ENCODE peak calls at places on chromosomes 4 and X, in ten cellular contexts. One of them, this sample, is unnamed.

GRCh38 chrX:124217289-124218251 is 114.9 kb upstream of the TEX13D start:
- DNase-seq in endodermal cell: peak; percentile 63
- DNase-seq in uterus: no peak
- DNase-seq in Caco-2: no peak
- DNase-seq in fibroblast of villous mesenchyme: no peak
- DNase-seq in B cell: peak; percentile 42
- DNase-seq in Calu3: no peak
- DNase-seq in WTC11: no peak
- DNase-seq in MCF 10A: no peak
- DNase-seq in nephron progenitor cell: peak; percentile 18
- DNase-seq in this sample: peak; percentile 5

GRCh38 chr4:101393256-101393655 is 45.9 kb upstream of the PPP3CA start:
- DNase-seq in MCF 10A: peak; percentile 85
- DNase-seq in Calu3: peak; percentile 28
- DNase-seq in endodermal cell: no peak
- DNase-seq in fibroblast of villous mesenchyme: peak; percentile 8
- DNase-seq in WTC11: no peak
- DNase-seq in nephron progenitor cell: no peak
- DNase-seq in Caco-2: no peak
- DNase-seq in B cell: no peak
- DNase-seq in uterus: no peak
- DNase-seq in this sample: no peak

GRCh38 chr4:133137571-133137970 is 11.5 kb upstream of the PCDH10 start:
- DNase-seq in nephron progenitor cell: no peak
- DNase-seq in WTC11: no peak
- DNase-seq in Caco-2: no peak
- DNase-seq in B cell: no peak
- DNase-seq in endodermal cell: no peak
- DNase-seq in MCF 10A: no peak
- DNase-seq in uterus: no peak
- DNase-seq in Calu3: no peak
- DNase-seq in fibroblast of villous mesenchyme: no peak
- DNase-seq in this sample: no peak

GRCh38 chrX:104922206-104922621 is 298.3 kb downstream of the TEX13A start:
- DNase-seq in nephron progenitor cell: peak; percentile 70
- DNase-seq in uterus: peak; percentile 22
- DNase-seq in B cell: peak; percentile 40
- DNase-seq in MCF 10A: peak; percentile 76
- DNase-seq in Caco-2: peak; percentile 69
- DNase-seq in WTC11: peak; percentile 74
- DNase-seq in fibroblast of villous mesenchyme: peak; percentile 64
- DNase-seq in Calu3: peak; percentile 80
- DNase-seq in endodermal cell: peak; percentile 91
- DNase-seq in this sample: peak; percentile 51

GRCh38 chr4:82661153-82661552 is 99.4 kb upstream of the TMEM150C start:
- DNase-seq in WTC11: no peak
- DNase-seq in Calu3: no peak
- DNase-seq in Caco-2: no peak
- DNase-seq in nephron progenitor cell: no peak
- DNase-seq in B cell: no peak
- DNase-seq in uterus: no peak
- DNase-seq in endodermal cell: no peak
- DNase-seq in MCF 10A: no peak
- DNase-seq in fibroblast of villous mesenchyme: no peak
- DNase-seq in this sample: no peak

GRCh38 chr4:40628888-40629287 is 776 bp downstream of the RBM47 start:
- DNase-seq in fibroblast of villous mesenchyme: no peak
- DNase-seq in uterus: no peak
- DNase-seq in B cell: no peak
- DNase-seq in Caco-2: no peak
- DNase-seq in Calu3: no peak
- DNase-seq in endodermal cell: no peak
- DNase-seq in MCF 10A: peak; percentile 32
- DNase-seq in WTC11: no peak
- DNase-seq in nephron progenitor cell: no peak
- DNase-seq in this sample: no peak

GRCh38 chr4:18566970-18567799 is 545.6 kb upstream of the LCORL start:
- DNase-seq in endodermal cell: no peak
- DNase-seq in Caco-2: peak; percentile 23
- DNase-seq in fibroblast of villous mesenchyme: no peak
- DNase-seq in uterus: no peak
- DNase-seq in Calu3: no peak
- DNase-seq in MCF 10A: no peak
- DNase-seq in B cell: no peak
- DNase-seq in WTC11: no peak
- DNase-seq in nephron progenitor cell: no peak
- DNase-seq in this sample: no peak

GRCh38 chrX:63934791-63935190 is 149.8 kb upstream of the ARHGEF9 start:
- DNase-seq in MCF 10A: no peak
- DNase-seq in fibroblast of villous mesenchyme: no peak
- DNase-seq in Caco-2: no peak
- DNase-seq in Calu3: no peak
- DNase-seq in B cell: no peak
- DNase-seq in uterus: no peak
- DNase-seq in nephron progenitor cell: no peak
- DNase-seq in WTC11: peak; percentile 12
- DNase-seq in endodermal cell: peak; percentile 70
- DNase-seq in this sample: no peak

GRCh38 chr4:98710831-98711230 is 52.4 kb upstream of the TSPAN5 start:
- DNase-seq in fibroblast of villous mesenchyme: peak; percentile 23
- DNase-seq in Calu3: no peak
- DNase-seq in uterus: no peak
- DNase-seq in WTC11: no peak
- DNase-seq in endodermal cell: no peak
- DNase-seq in B cell: no peak
- DNase-seq in Caco-2: no peak
- DNase-seq in MCF 10A: no peak
- DNase-seq in nephron progenitor cell: no peak
- DNase-seq in this sample: no peak

GRCh38 chr4:154741877-154742851 is 1.6 kb upstream of the LRAT start:
- DNase-seq in WTC11: peak; percentile 76
- DNase-seq in MCF 10A: no peak
- DNase-seq in fibroblast of villous mesenchyme: no peak
- DNase-seq in endodermal cell: peak; percentile 89
- DNase-seq in B cell: no peak
- DNase-seq in nephron progenitor cell: peak; percentile 38
- DNase-seq in uterus: no peak
- DNase-seq in Calu3: no peak
- DNase-seq in Caco-2: no peak
- DNase-seq in this sample: peak; percentile 22

GRCh38 chr4:6360385-6360784 is 90.7 kb downstream of the WFS1 start:
- DNase-seq in Caco-2: no peak
- DNase-seq in fibroblast of villous mesenchyme: no peak
- DNase-seq in uterus: no peak
- DNase-seq in WTC11: peak; percentile 58
- DNase-seq in B cell: no peak
- DNase-seq in Calu3: no peak
- DNase-seq in endodermal cell: peak; percentile 72
- DNase-seq in nephron progenitor cell: peak; percentile 30
- DNase-seq in MCF 10A: no peak
- DNase-seq in this sample: no peak

GRCh38 chr4:19329077-19329476 is 922.6 kb upstream of the SLIT2 start:
- DNase-seq in WTC11: no peak
- DNase-seq in MCF 10A: no peak
- DNase-seq in nephron progenitor cell: no peak
- DNase-seq in B cell: no peak
- DNase-seq in uterus: no peak
- DNase-seq in Caco-2: no peak
- DNase-seq in endodermal cell: no peak
- DNase-seq in Calu3: no peak
- DNase-seq in fibroblast of villous mesenchyme: no peak
- DNase-seq in this sample: no peak

GRCh38 chrX:9465380-9466114 is 689 bp downstream of the TBL1X start:
- DNase-seq in Caco-2: peak; percentile 12
- DNase-seq in B cell: no peak
- DNase-seq in fibroblast of villous mesenchyme: no peak
- DNase-seq in endodermal cell: peak; percentile 66
- DNase-seq in uterus: no peak
- DNase-seq in MCF 10A: no peak
- DNase-seq in nephron progenitor cell: peak; percentile 29
- DNase-seq in WTC11: peak; percentile 25
- DNase-seq in Calu3: peak; percentile 24
- DNase-seq in this sample: peak; percentile 36

GRCh38 chr4:8393593-8394038 is 46.9 kb downstream of the ACOX3 start:
- DNase-seq in fibroblast of villous mesenchyme: peak; percentile 96
- DNase-seq in endodermal cell: no peak
- DNase-seq in B cell: no peak
- DNase-seq in uterus: peak; percentile 89
- DNase-seq in WTC11: no peak
- DNase-seq in Caco-2: no peak
- DNase-seq in MCF 10A: peak; percentile 86
- DNase-seq in Calu3: no peak
- DNase-seq in nephron progenitor cell: no peak
- DNase-seq in this sample: no peak
- TF ChIP-seq CTCF in fibroblast of villous mesenchyme: peak; percentile 21
- TF ChIP-seq CTCF in endodermal cell: no peak
- TF ChIP-seq CTCF in B cell: no peak
- TF ChIP-seq CTCF in uterus: peak; percentile 13
- TF ChIP-seq CTCF in WTC11: no peak
- TF ChIP-seq CTCF in Caco-2: no peak
- TF ChIP-seq CTCF in MCF 10A: no peak
- TF ChIP-seq CTCF in Calu3: no peak
- TF ChIP-seq CTCF in nephron progenitor cell: no peak
- TF ChIP-seq CTCF in this sample: no peak

GRCh38 chrX:47643926-47644325 is 6.4 kb downstream of the ELK1 start:
- DNase-seq in WTC11: no peak
- DNase-seq in MCF 10A: peak; percentile 20
- DNase-seq in Caco-2: no peak
- DNase-seq in Calu3: no peak
- DNase-seq in uterus: no peak
- DNase-seq in nephron progenitor cell: no peak
- DNase-seq in fibroblast of villous mesenchyme: peak; percentile 58
- DNase-seq in endodermal cell: no peak
- DNase-seq in B cell: no peak
- DNase-seq in this sample: no peak
- TF ChIP-seq CTCF in WTC11: no peak
- TF ChIP-seq CTCF in MCF 10A: no peak
- TF ChIP-seq CTCF in Caco-2: no peak
- TF ChIP-seq CTCF in Calu3: no peak
- TF ChIP-seq CTCF in uterus: no peak
- TF ChIP-seq CTCF in nephron progenitor cell: no peak
- TF ChIP-seq CTCF in fibroblast of villous mesenchyme: peak; percentile 55
- TF ChIP-seq CTCF in endodermal cell: peak; percentile 63
- TF ChIP-seq CTCF in B cell: no peak
- TF ChIP-seq CTCF in this sample: no peak

GRCh38 chr4:73127839-73128448 is 58.4 kb upstream of the COX18 start:
- DNase-seq in B cell: no peak
- DNase-seq in Caco-2: peak; percentile 10
- DNase-seq in uterus: no peak
- DNase-seq in Calu3: peak; percentile 2
- DNase-seq in fibroblast of villous mesenchyme: peak; percentile 19
- DNase-seq in nephron progenitor cell: no peak
- DNase-seq in MCF 10A: peak; percentile 22
- DNase-seq in WTC11: peak; percentile 10
- DNase-seq in endodermal cell: peak; percentile 58
- DNase-seq in this sample: no peak
- TF ChIP-seq CTCF in B cell: peak; percentile 20
- TF ChIP-seq CTCF in Caco-2: no peak
- TF ChIP-seq CTCF in uterus: no peak
- TF ChIP-seq CTCF in Calu3: no peak
- TF ChIP-seq CTCF in fibroblast of villous mesenchyme: peak; percentile 44
- TF ChIP-seq CTCF in nephron progenitor cell: peak; percentile 15
- TF ChIP-seq CTCF in MCF 10A: no peak
- TF ChIP-seq CTCF in WTC11: no peak
- TF ChIP-seq CTCF in endodermal cell: peak; percentile 70
- TF ChIP-seq CTCF in this sample: no peak

GRCh38 chr4:170007113-170007512 is 19.1 kb downstream of the MFAP3L start:
- DNase-seq in Caco-2: no peak
- DNase-seq in endodermal cell: no peak
- DNase-seq in MCF 10A: no peak
- DNase-seq in nephron progenitor cell: no peak
- DNase-seq in fibroblast of villous mesenchyme: no peak
- DNase-seq in B cell: no peak
- DNase-seq in WTC11: no peak
- DNase-seq in Calu3: no peak
- DNase-seq in uterus: no peak
- DNase-seq in this sample: no peak

GRCh38 chr4:170008801-170009200 is 17.4 kb downstream of the MFAP3L start:
- DNase-seq in WTC11: no peak
- DNase-seq in Calu3: no peak
- DNase-seq in uterus: no peak
- DNase-seq in endodermal cell: no peak
- DNase-seq in nephron progenitor cell: no peak
- DNase-seq in Caco-2: no peak
- DNase-seq in B cell: no peak
- DNase-seq in fibroblast of villous mesenchyme: no peak
- DNase-seq in MCF 10A: no peak
- DNase-seq in this sample: no peak

GRCh38 chr4:170009291-170009690 is 16.9 kb downstream of the MFAP3L start:
- DNase-seq in nephron progenitor cell: no peak
- DNase-seq in B cell: no peak
- DNase-seq in Calu3: no peak
- DNase-seq in fibroblast of villous mesenchyme: no peak
- DNase-seq in uterus: no peak
- DNase-seq in WTC11: no peak
- DNase-seq in endodermal cell: no peak
- DNase-seq in MCF 10A: no peak
- DNase-seq in Caco-2: no peak
- DNase-seq in this sample: no peak

GRCh38 chr4:170005472-170005871 is 20.7 kb downstream of the MFAP3L start:
- DNase-seq in MCF 10A: no peak
- DNase-seq in fibroblast of villous mesenchyme: no peak
- DNase-seq in nephron progenitor cell: no peak
- DNase-seq in uterus: peak; percentile 79
- DNase-seq in WTC11: no peak
- DNase-seq in B cell: no peak
- DNase-seq in endodermal cell: no peak
- DNase-seq in Caco-2: no peak
- DNase-seq in Calu3: no peak
- DNase-seq in this sample: no peak

GRCh38 chr4:170008376-170008775 is 17.8 kb downstream of the MFAP3L start:
- DNase-seq in WTC11: no peak
- DNase-seq in B cell: no peak
- DNase-seq in uterus: no peak
- DNase-seq in MCF 10A: peak; percentile 11
- DNase-seq in endodermal cell: no peak
- DNase-seq in Caco-2: no peak
- DNase-seq in nephron progenitor cell: no peak
- DNase-seq in fibroblast of villous mesenchyme: no peak
- DNase-seq in Calu3: peak; percentile 30
- DNase-seq in this sample: no peak
- TF ChIP-seq CTCF in WTC11: no peak
- TF ChIP-seq CTCF in B cell: no peak
- TF ChIP-seq CTCF in uterus: no peak
- TF ChIP-seq CTCF in MCF 10A: no peak
- TF ChIP-seq CTCF in endodermal cell: no peak
- TF ChIP-seq CTCF in Caco-2: no peak
- TF ChIP-seq CTCF in nephron progenitor cell: no peak
- TF ChIP-seq CTCF in fibroblast of villous mesenchyme: no peak
- TF ChIP-seq CTCF in Calu3: no peak
- TF ChIP-seq CTCF in this sample: no peak

This sample was measured in GM20000.